ENCODE peak calls at places on chromosomes 1 and 21, in eight cellular contexts. One of them, this sample, is unnamed.

GRCh38 chr1:112363636-112364035 is 32.4 kb upstream of the CTTNBP2NL start:
- DNase-seq in neural crest cell: no peak
- DNase-seq in AG04450: no peak
- DNase-seq in CD4-positive, alpha-beta T cell: no peak
- DNase-seq in spleen: no peak
- DNase-seq in left ventricle myocardium inferior: no peak
- DNase-seq in A673: no peak
- DNase-seq in fibroblast of pulmonary artery: no peak
- DNase-seq in this sample: no peak

GRCh38 chr1:223729906-223730305 is 17.6 kb downstream of the CAPN2 start:
- DNase-seq in neural crest cell: no peak
- DNase-seq in AG04450: no peak
- DNase-seq in CD4-positive, alpha-beta T cell: no peak
- DNase-seq in spleen: no peak
- DNase-seq in left ventricle myocardium inferior: no peak
- DNase-seq in A673: no peak
- DNase-seq in fibroblast of pulmonary artery: no peak
- DNase-seq in this sample: no peak

GRCh38 chr21:19603011-19603593 is 1199.5 kb upstream of the TMPRSS15 start:
- DNase-seq in neural crest cell: no peak
- DNase-seq in AG04450: no peak
- DNase-seq in CD4-positive, alpha-beta T cell: no peak
- DNase-seq in spleen: no peak
- DNase-seq in left ventricle myocardium inferior: no peak
- DNase-seq in A673: no peak
- DNase-seq in fibroblast of pulmonary artery: no peak
- DNase-seq in this sample: no peak

GRCh38 chr1:225736651-225737097 is 41.0 kb upstream of the SRP9 start:
- DNase-seq in neural crest cell: no peak
- DNase-seq in AG04450: no peak
- DNase-seq in CD4-positive, alpha-beta T cell: no peak
- DNase-seq in spleen: no peak
- DNase-seq in left ventricle myocardium inferior: no peak
- DNase-seq in A673: no peak
- DNase-seq in fibroblast of pulmonary artery: peak
- DNase-seq in this sample: no peak

GRCh38 chr1:206739411-206740076 is 31.0 kb upstream of the IL19 start:
- DNase-seq in neural crest cell: no peak
- DNase-seq in AG04450: no peak
- DNase-seq in CD4-positive, alpha-beta T cell: no peak
- DNase-seq in spleen: no peak
- DNase-seq in left ventricle myocardium inferior: no peak
- DNase-seq in A673: no peak
- DNase-seq in fibroblast of pulmonary artery: no peak
- DNase-seq in this sample: no peak

GRCh38 chr21:20739421-20739820 is 258.8 kb upstream of the NCAM2 start:
- DNase-seq in neural crest cell: no peak
- DNase-seq in AG04450: no peak
- DNase-seq in CD4-positive, alpha-beta T cell: no peak
- DNase-seq in spleen: no peak
- DNase-seq in left ventricle myocardium inferior: no peak
- DNase-seq in A673: peak
- DNase-seq in fibroblast of pulmonary artery: no peak
- DNase-seq in this sample: no peak

GRCh38 chr1:172477216-172477615 is 33.3 kb upstream of the PIGC start:
- DNase-seq in neural crest cell: no peak
- DNase-seq in AG04450: no peak
- DNase-seq in CD4-positive, alpha-beta T cell: no peak
- DNase-seq in spleen: no peak
- DNase-seq in left ventricle myocardium inferior: no peak
- DNase-seq in A673: no peak
- DNase-seq in fibroblast of pulmonary artery: no peak
- DNase-seq in this sample: no peak

GRCh38 chr1:27887215-27888035 is 15.1 kb downstream of the THEMIS2 start:
- DNase-seq in neural crest cell: no peak
- DNase-seq in AG04450: no peak
- DNase-seq in CD4-positive, alpha-beta T cell: peak
- DNase-seq in spleen: peak
- DNase-seq in left ventricle myocardium inferior: no peak
- DNase-seq in A673: no peak
- DNase-seq in fibroblast of pulmonary artery: no peak
- DNase-seq in this sample: no peak

GRCh38 chr1:20377516-20378270 is 87.0 kb downstream of the VWA5B1 start:
- DNase-seq in neural crest cell: no peak
- DNase-seq in AG04450: no peak
- DNase-seq in CD4-positive, alpha-beta T cell: no peak
- DNase-seq in spleen: peak
- DNase-seq in left ventricle myocardium inferior: no peak
- DNase-seq in A673: no peak
- DNase-seq in fibroblast of pulmonary artery: no peak
- DNase-seq in this sample: peak

GRCh38 chr1:20376880-20377494 is 86.3 kb downstream of the VWA5B1 start:
- DNase-seq in neural crest cell: peak
- DNase-seq in AG04450: no peak
- DNase-seq in CD4-positive, alpha-beta T cell: peak
- DNase-seq in spleen: peak
- DNase-seq in left ventricle myocardium inferior: peak
- DNase-seq in A673: peak
- DNase-seq in fibroblast of pulmonary artery: peak
- DNase-seq in this sample: peak

GRCh38 chr1:20373764-20374163 is 83.1 kb downstream of the VWA5B1 start:
- DNase-seq in neural crest cell: no peak
- DNase-seq in AG04450: no peak
- DNase-seq in CD4-positive, alpha-beta T cell: no peak
- DNase-seq in spleen: no peak
- DNase-seq in left ventricle myocardium inferior: no peak
- DNase-seq in A673: no peak
- DNase-seq in fibroblast of pulmonary artery: no peak
- DNase-seq in this sample: peak

GRCh38 chr1:20376171-20376570 is 85.5 kb downstream of the VWA5B1 start:
- DNase-seq in neural crest cell: no peak
- DNase-seq in AG04450: no peak
- DNase-seq in CD4-positive, alpha-beta T cell: no peak
- DNase-seq in spleen: no peak
- DNase-seq in left ventricle myocardium inferior: no peak
- DNase-seq in A673: no peak
- DNase-seq in fibroblast of pulmonary artery: no peak
- DNase-seq in this sample: peak

DNA sequence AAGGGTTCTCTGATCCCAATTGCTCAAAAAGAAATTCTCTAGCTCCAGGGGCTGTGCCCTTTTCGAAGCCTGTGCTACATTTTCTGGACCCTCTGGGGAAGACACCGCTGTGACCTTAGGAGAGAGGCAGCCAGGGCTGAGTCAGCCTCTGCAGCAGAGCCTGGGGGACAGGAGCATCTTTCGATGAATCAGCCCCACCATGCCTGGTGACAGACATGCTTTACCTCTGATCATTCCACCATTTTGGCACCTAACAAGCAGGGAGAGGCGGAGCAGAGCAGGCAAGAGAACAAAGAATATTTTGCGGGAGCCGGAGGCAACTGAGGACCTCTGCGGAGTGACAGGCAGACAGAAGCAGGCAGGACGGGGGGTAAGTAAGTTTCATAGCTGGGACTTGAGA is 84.9 kb downstream of the VWA5B1 start:
- DNase-seq in neural crest cell: no peak
- DNase-seq in AG04450: no peak
- DNase-seq in CD4-positive, alpha-beta T cell: no peak
- DNase-seq in spleen: no peak
- DNase-seq in left ventricle myocardium inferior: no peak
- DNase-seq in A673: no peak
- DNase-seq in fibroblast of pulmonary artery: no peak
- DNase-seq in this sample: peak
- TF ChIP-seq CTCF in neural crest cell: no peak
- TF ChIP-seq CTCF in AG04450: no peak
- TF ChIP-seq CTCF in CD4-positive, alpha-beta T cell: no peak
- TF ChIP-seq CTCF in spleen: no peak
- TF ChIP-seq CTCF in left ventricle myocardium inferior: no peak
- TF ChIP-seq CTCF in A673: no peak
- TF ChIP-seq CTCF in fibroblast of pulmonary artery: no peak
- TF ChIP-seq CTCF in this sample: no peak

GRCh38 chr1:80217377-80217986 is 1211.0 kb upstream of the ADGRL4 start:
- DNase-seq in neural crest cell: peak
- DNase-seq in AG04450: peak
- DNase-seq in CD4-positive, alpha-beta T cell: no peak
- DNase-seq in spleen: no peak
- DNase-seq in left ventricle myocardium inferior: no peak
- DNase-seq in A673: peak
- DNase-seq in fibroblast of pulmonary artery: peak
- DNase-seq in this sample: no peak

GRCh38 chr1:80221319-80221718 is 1214.8 kb upstream of the ADGRL4 start:
- DNase-seq in neural crest cell: no peak
- DNase-seq in AG04450: no peak
- DNase-seq in CD4-positive, alpha-beta T cell: no peak
- DNase-seq in spleen: no peak
- DNase-seq in left ventricle myocardium inferior: no peak
- DNase-seq in A673: no peak
- DNase-seq in fibroblast of pulmonary artery: no peak
- DNase-seq in this sample: no peak

GRCh38 chr1:80214888-80215540 is 1208.5 kb upstream of the ADGRL4 start:
- DNase-seq in neural crest cell: no peak
- DNase-seq in AG04450: no peak
- DNase-seq in CD4-positive, alpha-beta T cell: no peak
- DNase-seq in spleen: no peak
- DNase-seq in left ventricle myocardium inferior: no peak
- DNase-seq in A673: no peak
- DNase-seq in fibroblast of pulmonary artery: no peak
- DNase-seq in this sample: no peak

GRCh38 chr1:80212958-80213357 is 1206.4 kb upstream of the ADGRL4 start:
- DNase-seq in neural crest cell: no peak
- DNase-seq in AG04450: no peak
- DNase-seq in CD4-positive, alpha-beta T cell: no peak
- DNase-seq in spleen: no peak
- DNase-seq in left ventricle myocardium inferior: no peak
- DNase-seq in A673: no peak
- DNase-seq in fibroblast of pulmonary artery: no peak
- DNase-seq in this sample: no peak

DNA sequence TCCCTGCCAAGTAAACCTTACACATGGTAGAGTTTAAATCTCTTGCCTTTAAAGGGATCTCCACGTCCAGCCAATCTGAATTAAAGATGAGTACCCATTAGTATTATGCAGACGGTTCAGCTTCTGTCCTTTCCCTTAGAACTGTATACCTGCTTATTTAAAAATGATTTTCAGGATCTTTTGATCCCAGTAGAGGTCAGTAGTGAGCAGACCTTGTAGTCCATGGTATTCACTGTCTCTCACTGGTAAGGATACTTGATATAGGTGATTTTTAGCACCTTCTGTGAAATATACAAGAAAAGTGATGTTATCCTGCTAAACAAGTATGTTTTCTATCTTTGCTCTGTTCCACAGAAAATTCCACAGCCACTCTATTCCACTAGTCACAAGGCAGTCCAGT is 1211.6 kb upstream of the ADGRL4 start:
- DNase-seq in neural crest cell: no peak
- DNase-seq in AG04450: peak
- DNase-seq in CD4-positive, alpha-beta T cell: no peak
- DNase-seq in spleen: no peak
- DNase-seq in left ventricle myocardium inferior: no peak
- DNase-seq in A673: peak
- DNase-seq in fibroblast of pulmonary artery: peak
- DNase-seq in this sample: no peak
- TF ChIP-seq CTCF in neural crest cell: peak
- TF ChIP-seq CTCF in AG04450: peak
- TF ChIP-seq CTCF in CD4-positive, alpha-beta T cell: no peak
- TF ChIP-seq CTCF in spleen: peak
- TF ChIP-seq CTCF in left ventricle myocardium inferior: peak
- TF ChIP-seq CTCF in A673: peak
- TF ChIP-seq CTCF in fibroblast of pulmonary artery: peak
- TF ChIP-seq CTCF in this sample: peak

GRCh38 chr1:63532727-63533126 is 9.4 kb downstream of the EFCAB7 start:
- DNase-seq in neural crest cell: no peak
- DNase-seq in AG04450: no peak
- DNase-seq in CD4-positive, alpha-beta T cell: no peak
- DNase-seq in spleen: no peak
- DNase-seq in left ventricle myocardium inferior: no peak
- DNase-seq in A673: no peak
- DNase-seq in fibroblast of pulmonary artery: no peak
- DNase-seq in this sample: no peak

GRCh38 chr1:63534406-63534805 is 11.1 kb downstream of the EFCAB7 start:
- DNase-seq in neural crest cell: no peak
- DNase-seq in AG04450: no peak
- DNase-seq in CD4-positive, alpha-beta T cell: no peak
- DNase-seq in spleen: no peak
- DNase-seq in left ventricle myocardium inferior: no peak
- DNase-seq in A673: no peak
- DNase-seq in fibroblast of pulmonary artery: no peak
- DNase-seq in this sample: no peak

GRCh38 chr1:63537006-63537405 is 13.7 kb downstream of the EFCAB7 start:
- DNase-seq in neural crest cell: no peak
- DNase-seq in AG04450: no peak
- DNase-seq in CD4-positive, alpha-beta T cell: no peak
- DNase-seq in spleen: no peak
- DNase-seq in left ventricle myocardium inferior: no peak
- DNase-seq in A673: no peak
- DNase-seq in fibroblast of pulmonary artery: no peak
- DNase-seq in this sample: no peak

GRCh38 chr1:63537940-63538339 is 14.6 kb downstream of the EFCAB7 start:
- DNase-seq in neural crest cell: no peak
- DNase-seq in AG04450: no peak
- DNase-seq in CD4-positive, alpha-beta T cell: no peak
- DNase-seq in spleen: no peak
- DNase-seq in left ventricle myocardium inferior: no peak
- DNase-seq in A673: peak
- DNase-seq in fibroblast of pulmonary artery: peak
- DNase-seq in this sample: no peak
- TF ChIP-seq CTCF in neural crest cell: peak
- TF ChIP-seq CTCF in AG04450: peak
- TF ChIP-seq CTCF in CD4-positive, alpha-beta T cell: peak
- TF ChIP-seq CTCF in spleen: peak
- TF ChIP-seq CTCF in left ventricle myocardium inferior: peak
- TF ChIP-seq CTCF in A673: peak
- TF ChIP-seq CTCF in fibroblast of pulmonary artery: peak
- TF ChIP-seq CTCF in this sample: peak

GRCh38 chr1:10516925-10517676 is 42.4 kb downstream of the PEX14 start:
- DNase-seq in neural crest cell: no peak
- DNase-seq in AG04450: no peak
- DNase-seq in CD4-positive, alpha-beta T cell: no peak
- DNase-seq in spleen: no peak
- DNase-seq in left ventricle myocardium inferior: no peak
- DNase-seq in A673: no peak
- DNase-seq in fibroblast of pulmonary artery: no peak
- DNase-seq in this sample: no peak

GRCh38 chr1:10517677-10517982 is 42.9 kb downstream of the PEX14 start:
- DNase-seq in neural crest cell: no peak
- DNase-seq in AG04450: no peak
- DNase-seq in CD4-positive, alpha-beta T cell: no peak
- DNase-seq in spleen: no peak
- DNase-seq in left ventricle myocardium inferior: no peak
- DNase-seq in A673: no peak
- DNase-seq in fibroblast of pulmonary artery: no peak
- DNase-seq in this sample: no peak

GRCh38 chr1:10520952-10521351 is 46.2 kb downstream of the PEX14 start:
- DNase-seq in neural crest cell: no peak
- DNase-seq in AG04450: no peak
- DNase-seq in CD4-positive, alpha-beta T cell: no peak
- DNase-seq in spleen: no peak
- DNase-seq in left ventricle myocardium inferior: no peak
- DNase-seq in A673: no peak
- DNase-seq in fibroblast of pulmonary artery: no peak
- DNase-seq in this sample: no peak

GRCh38 chr1:10520497-10520896 is 45.7 kb downstream of the PEX14 start:
- DNase-seq in neural crest cell: no peak
- DNase-seq in AG04450: no peak
- DNase-seq in CD4-positive, alpha-beta T cell: no peak
- DNase-seq in spleen: no peak
- DNase-seq in left ventricle myocardium inferior: no peak
- DNase-seq in A673: no peak
- DNase-seq in fibroblast of pulmonary artery: no peak
- DNase-seq in this sample: no peak

GRCh38 chr1:10519016-10519417 is 44.3 kb downstream of the PEX14 start:
- DNase-seq in neural crest cell: no peak
- DNase-seq in AG04450: no peak
- DNase-seq in CD4-positive, alpha-beta T cell: no peak
- DNase-seq in spleen: no peak
- DNase-seq in left ventricle myocardium inferior: no peak
- DNase-seq in A673: no peak
- DNase-seq in fibroblast of pulmonary artery: no peak
- DNase-seq in this sample: no peak
- TF ChIP-seq CTCF in neural crest cell: peak
- TF ChIP-seq CTCF in AG04450: peak
- TF ChIP-seq CTCF in CD4-positive, alpha-beta T cell: no peak
- TF ChIP-seq CTCF in spleen: no peak
- TF ChIP-seq CTCF in left ventricle myocardium inferior: no peak
- TF ChIP-seq CTCF in A673: no peak
- TF ChIP-seq CTCF in fibroblast of pulmonary artery: no peak
- TF ChIP-seq CTCF in this sample: peak

This sample was measured in chondrocyte.